ENCODE peak calls at places on chromosomes 7 and 10, in six cellular contexts. One of them, this sample, is unnamed.

GRCh38 chr7:27576360-27576944 is 86.2 kb downstream of the HIBADH start:
- DNase-seq in left lung: no peak
- DNase-seq in CD4-positive, alpha-beta T cell: no peak
- DNase-seq in fibroblast of lung: peak; percentile 27
- DNase-seq in GM13976: peak; percentile 28
- DNase-seq in brain microvascular endothelial cell: no peak
- DNase-seq in this sample: no peak

GRCh38 chr7:137925754-137926153 is 76.1 kb downstream of the CREB3L2 start:
- DNase-seq in GM13976: no peak
- DNase-seq in fibroblast of lung: no peak
- DNase-seq in CD4-positive, alpha-beta T cell: no peak
- DNase-seq in brain microvascular endothelial cell: no peak
- DNase-seq in left lung: no peak
- DNase-seq in this sample: no peak

GRCh38 chr7:11458736-11459483 is 373.1 kb downstream of the THSD7A start:
- DNase-seq in fibroblast of lung: peak; percentile 90
- DNase-seq in brain microvascular endothelial cell: peak; percentile 77
- DNase-seq in CD4-positive, alpha-beta T cell: no peak
- DNase-seq in left lung: no peak
- DNase-seq in GM13976: no peak
- DNase-seq in this sample: peak; percentile 49

GRCh38 chr10:62230344-62231138 is 38.1 kb downstream of the RTKN2 start:
- DNase-seq in GM13976: no peak
- DNase-seq in left lung: no peak
- DNase-seq in brain microvascular endothelial cell: peak; percentile 47
- DNase-seq in fibroblast of lung: peak; percentile 85
- DNase-seq in CD4-positive, alpha-beta T cell: no peak
- DNase-seq in this sample: no peak

GRCh38 chr7:36895112-36895511 is 170.8 kb upstream of the AOAH start:
- DNase-seq in brain microvascular endothelial cell: no peak
- DNase-seq in left lung: no peak
- DNase-seq in fibroblast of lung: peak; percentile 61
- DNase-seq in CD4-positive, alpha-beta T cell: no peak
- DNase-seq in GM13976: no peak
- DNase-seq in this sample: no peak

GRCh38 chr10:114933588-114933987 is 4.4 kb upstream of the TRUB1 start:
- DNase-seq in fibroblast of lung: peak; percentile 59
- DNase-seq in CD4-positive, alpha-beta T cell: no peak
- DNase-seq in left lung: no peak
- DNase-seq in GM13976: no peak
- DNase-seq in brain microvascular endothelial cell: peak; percentile 47
- DNase-seq in this sample: no peak

GRCh38 chr10:27240891-27241639 is 468 bp upstream of the ACBD5 start:
- DNase-seq in GM13976: no peak
- DNase-seq in brain microvascular endothelial cell: no peak
- DNase-seq in left lung: peak; percentile 41
- DNase-seq in CD4-positive, alpha-beta T cell: no peak
- DNase-seq in fibroblast of lung: no peak
- DNase-seq in this sample: no peak

GRCh38 chr7:45033261-45033930 is 33.4 kb downstream of the CCM2 start:
- DNase-seq in brain microvascular endothelial cell: peak; percentile 28
- DNase-seq in CD4-positive, alpha-beta T cell: no peak
- DNase-seq in left lung: no peak
- DNase-seq in GM13976: no peak
- DNase-seq in fibroblast of lung: peak; percentile 78
- DNase-seq in this sample: no peak

GRCh38 chr10:126533644-126534043 is 136.8 kb downstream of the C10orf90 start:
- DNase-seq in brain microvascular endothelial cell: no peak
- DNase-seq in GM13976: no peak
- DNase-seq in left lung: no peak
- DNase-seq in fibroblast of lung: no peak
- DNase-seq in CD4-positive, alpha-beta T cell: no peak
- DNase-seq in this sample: no peak

GRCh38 chr7:33720870-33721269 is 184.5 kb upstream of the BMPER start:
- DNase-seq in GM13976: no peak
- DNase-seq in fibroblast of lung: no peak
- DNase-seq in left lung: no peak
- DNase-seq in CD4-positive, alpha-beta T cell: no peak
- DNase-seq in brain microvascular endothelial cell: no peak
- DNase-seq in this sample: no peak

GRCh38 chr7:3200504-3200903 is 100.5 kb upstream of the SDK1 start:
- DNase-seq in fibroblast of lung: peak; percentile 49
- DNase-seq in left lung: no peak
- DNase-seq in brain microvascular endothelial cell: peak; percentile 69
- DNase-seq in GM13976: peak; percentile 70
- DNase-seq in CD4-positive, alpha-beta T cell: no peak
- DNase-seq in this sample: no peak

GRCh38 chr7:151506901-151507382 is 12.8 kb downstream of the RHEB start:
- DNase-seq in CD4-positive, alpha-beta T cell: no peak
- DNase-seq in left lung: no peak
- DNase-seq in GM13976: no peak
- DNase-seq in fibroblast of lung: no peak
- DNase-seq in brain microvascular endothelial cell: no peak
- DNase-seq in this sample: no peak
- TF ChIP-seq CTCF in CD4-positive, alpha-beta T cell: no peak
- TF ChIP-seq CTCF in left lung: no peak
- TF ChIP-seq CTCF in GM13976: no peak
- TF ChIP-seq CTCF in fibroblast of lung: peak; percentile 23
- TF ChIP-seq CTCF in brain microvascular endothelial cell: peak; percentile 23
- TF ChIP-seq CTCF in this sample: no peak

DNA sequence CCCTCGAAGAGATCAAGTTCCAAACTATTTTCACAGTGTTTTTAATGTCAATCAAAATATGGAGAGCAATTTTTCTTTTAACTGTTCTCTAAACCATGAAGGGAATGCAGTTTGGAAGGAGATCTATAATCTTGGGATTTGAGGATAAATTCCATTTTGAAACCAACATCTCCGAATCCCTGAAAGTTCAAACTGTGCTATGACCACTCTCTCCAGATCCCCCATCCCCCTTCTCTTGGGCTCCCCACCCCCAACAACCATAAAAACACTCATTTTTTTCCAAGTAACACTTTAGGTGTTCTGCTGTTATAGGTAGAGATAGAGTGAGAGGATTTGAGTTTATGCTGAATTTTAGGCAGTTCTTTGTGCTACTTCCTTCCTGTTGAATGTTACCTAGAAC is 1.7 kb downstream of the CALD1 start:
- DNase-seq in CD4-positive, alpha-beta T cell: no peak
- DNase-seq in fibroblast of lung: no peak
- DNase-seq in left lung: no peak
- DNase-seq in brain microvascular endothelial cell: no peak
- DNase-seq in GM13976: no peak
- DNase-seq in this sample: no peak
- TF ChIP-seq CTCF in CD4-positive, alpha-beta T cell: no peak
- TF ChIP-seq CTCF in fibroblast of lung: no peak
- TF ChIP-seq CTCF in left lung: no peak
- TF ChIP-seq CTCF in brain microvascular endothelial cell: no peak
- TF ChIP-seq CTCF in GM13976: no peak
- TF ChIP-seq CTCF in this sample: no peak

GRCh38 chr7:121026577-121027111 is 38.1 kb downstream of the CPED1 start:
- DNase-seq in GM13976: no peak
- DNase-seq in fibroblast of lung: no peak
- DNase-seq in left lung: no peak
- DNase-seq in CD4-positive, alpha-beta T cell: no peak
- DNase-seq in brain microvascular endothelial cell: no peak
- DNase-seq in this sample: no peak
- TF ChIP-seq CTCF in GM13976: no peak
- TF ChIP-seq CTCF in fibroblast of lung: no peak
- TF ChIP-seq CTCF in left lung: no peak
- TF ChIP-seq CTCF in CD4-positive, alpha-beta T cell: no peak
- TF ChIP-seq CTCF in brain microvascular endothelial cell: no peak
- TF ChIP-seq CTCF in this sample: no peak

DNA sequence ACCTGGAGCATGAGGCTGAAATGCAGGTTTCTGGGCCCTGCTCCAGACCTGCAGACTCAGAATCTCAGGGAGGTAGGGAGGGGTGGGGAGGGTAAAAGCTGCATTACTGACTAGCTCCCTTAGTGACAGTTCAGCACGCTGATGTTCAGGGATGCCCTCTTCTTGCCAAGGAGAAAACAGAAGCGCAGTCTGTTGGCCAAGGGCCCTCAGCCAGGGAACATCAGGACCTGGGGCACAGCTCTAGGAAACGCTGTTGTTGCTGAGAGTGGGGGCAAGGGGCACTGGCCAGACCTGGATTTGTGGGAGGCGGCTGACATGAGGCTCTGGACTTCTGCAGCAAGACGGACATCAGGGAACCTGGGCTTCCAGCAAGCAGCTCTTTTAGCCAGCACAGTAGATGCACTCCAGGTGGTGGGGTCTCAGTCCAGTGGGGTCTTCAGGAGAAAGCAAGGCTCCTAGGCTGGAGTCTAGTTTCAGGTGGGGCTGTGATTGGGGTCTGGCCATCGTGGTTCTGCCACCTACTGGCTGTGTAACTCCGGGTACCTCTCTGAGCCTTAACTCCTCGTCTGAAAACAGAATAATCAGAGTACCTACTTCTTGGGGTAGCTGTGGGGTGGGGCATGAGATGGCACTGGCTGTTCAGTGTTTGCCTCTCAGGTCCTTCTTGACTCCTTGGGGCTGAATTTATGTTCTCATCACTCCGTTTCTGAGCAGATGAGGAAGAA is 72.9 kb upstream of the PRLHR start:
- DNase-seq in brain microvascular endothelial cell: no peak
- DNase-seq in GM13976: no peak
- DNase-seq in CD4-positive, alpha-beta T cell: no peak
- DNase-seq in left lung: no peak
- DNase-seq in fibroblast of lung: no peak
- DNase-seq in this sample: no peak
- TF ChIP-seq CTCF in brain microvascular endothelial cell: peak; percentile 3
- TF ChIP-seq CTCF in GM13976: no peak
- TF ChIP-seq CTCF in CD4-positive, alpha-beta T cell: no peak
- TF ChIP-seq CTCF in left lung: no peak
- TF ChIP-seq CTCF in fibroblast of lung: no peak
- TF ChIP-seq CTCF in this sample: no peak

GRCh38 chr10:79145517-79146470 is 77.0 kb downstream of the ZMIZ1 start:
- DNase-seq in CD4-positive, alpha-beta T cell: no peak
- DNase-seq in GM13976: no peak
- DNase-seq in left lung: no peak
- DNase-seq in brain microvascular endothelial cell: no peak
- DNase-seq in fibroblast of lung: no peak
- DNase-seq in this sample: no peak

GRCh38 chr10:79147796-79148451 is 79.2 kb downstream of the ZMIZ1 start:
- DNase-seq in brain microvascular endothelial cell: no peak
- DNase-seq in fibroblast of lung: no peak
- DNase-seq in CD4-positive, alpha-beta T cell: no peak
- DNase-seq in GM13976: no peak
- DNase-seq in left lung: no peak
- DNase-seq in this sample: no peak

GRCh38 chr10:79145174-79145483 is 76.4 kb downstream of the ZMIZ1 start:
- DNase-seq in GM13976: no peak
- DNase-seq in CD4-positive, alpha-beta T cell: no peak
- DNase-seq in left lung: no peak
- DNase-seq in brain microvascular endothelial cell: no peak
- DNase-seq in fibroblast of lung: no peak
- DNase-seq in this sample: no peak

GRCh38 chr10:79147306-79147705 is 78.5 kb downstream of the ZMIZ1 start:
- DNase-seq in CD4-positive, alpha-beta T cell: no peak
- DNase-seq in left lung: no peak
- DNase-seq in brain microvascular endothelial cell: no peak
- DNase-seq in GM13976: no peak
- DNase-seq in fibroblast of lung: no peak
- DNase-seq in this sample: no peak

GRCh38 chr10:79146611-79147130 is 77.9 kb downstream of the ZMIZ1 start:
- DNase-seq in CD4-positive, alpha-beta T cell: no peak
- DNase-seq in GM13976: no peak
- DNase-seq in brain microvascular endothelial cell: no peak
- DNase-seq in left lung: peak; percentile 89
- DNase-seq in fibroblast of lung: no peak
- DNase-seq in this sample: no peak
- TF ChIP-seq CTCF in CD4-positive, alpha-beta T cell: no peak
- TF ChIP-seq CTCF in GM13976: no peak
- TF ChIP-seq CTCF in brain microvascular endothelial cell: peak; percentile 35
- TF ChIP-seq CTCF in left lung: no peak
- TF ChIP-seq CTCF in fibroblast of lung: peak; percentile 13
- TF ChIP-seq CTCF in this sample: no peak

GRCh38 chr10:46998192-46998591 is 87.0 kb downstream of the PTPN20 start:
- DNase-seq in left lung: no peak
- DNase-seq in brain microvascular endothelial cell: no peak
- DNase-seq in fibroblast of lung: no peak
- DNase-seq in GM13976: no peak
- DNase-seq in CD4-positive, alpha-beta T cell: no peak
- DNase-seq in this sample: no peak

GRCh38 chr10:46998595-46998994 is 87.4 kb downstream of the PTPN20 start:
- DNase-seq in CD4-positive, alpha-beta T cell: no peak
- DNase-seq in fibroblast of lung: no peak
- DNase-seq in left lung: no peak
- DNase-seq in brain microvascular endothelial cell: no peak
- DNase-seq in GM13976: no peak
- DNase-seq in this sample: no peak

GRCh38 chr10:46995234-46995633 is 84.0 kb downstream of the PTPN20 start:
- DNase-seq in CD4-positive, alpha-beta T cell: no peak
- DNase-seq in left lung: no peak
- DNase-seq in brain microvascular endothelial cell: no peak
- DNase-seq in GM13976: no peak
- DNase-seq in fibroblast of lung: peak; percentile 2
- DNase-seq in this sample: no peak

GRCh38 chr10:46992794-46993552 is 81.7 kb downstream of the PTPN20 start:
- DNase-seq in left lung: peak; percentile 40
- DNase-seq in brain microvascular endothelial cell: peak; percentile 35
- DNase-seq in CD4-positive, alpha-beta T cell: no peak
- DNase-seq in GM13976: no peak
- DNase-seq in fibroblast of lung: peak; percentile 34
- DNase-seq in this sample: peak; percentile 14
- TF ChIP-seq CTCF in left lung: no peak
- TF ChIP-seq CTCF in brain microvascular endothelial cell: peak; percentile 61
- TF ChIP-seq CTCF in CD4-positive, alpha-beta T cell: no peak
- TF ChIP-seq CTCF in GM13976: peak; percentile 10
- TF ChIP-seq CTCF in fibroblast of lung: peak; percentile 65
- TF ChIP-seq CTCF in this sample: peak; percentile 65

DNA sequence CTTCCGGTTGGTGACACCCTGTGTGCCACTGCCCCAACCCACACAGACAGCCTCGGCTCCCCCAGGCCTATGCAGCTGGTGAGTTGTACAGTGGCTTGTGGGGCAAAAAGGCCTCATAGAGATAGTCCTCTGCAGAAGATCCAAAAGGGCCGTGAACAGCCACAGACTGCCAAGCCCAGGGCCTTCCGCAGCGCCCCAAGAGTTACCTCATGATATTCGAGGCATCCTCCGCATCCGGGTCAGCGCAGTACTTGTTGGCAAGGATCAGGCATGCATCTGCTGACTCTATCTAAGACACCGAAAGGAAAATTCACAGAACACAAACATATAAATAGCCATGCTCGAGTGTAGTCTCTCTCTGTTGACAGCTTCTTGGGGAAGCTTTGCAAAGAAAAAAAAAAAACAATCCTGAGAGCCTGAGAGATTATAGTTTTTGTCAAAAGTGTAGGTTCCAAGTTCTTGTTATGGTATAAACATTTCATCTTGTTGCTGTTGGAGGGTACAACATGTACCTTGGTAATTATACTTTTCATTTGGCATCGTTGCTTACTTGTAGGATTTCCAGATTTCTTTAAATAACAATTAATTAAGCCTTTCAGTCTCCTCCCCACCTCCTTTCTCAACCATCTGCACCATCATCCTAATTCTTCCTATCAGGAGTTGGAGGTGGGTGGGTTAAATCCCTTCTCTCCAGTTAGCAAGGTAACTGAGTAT is 553.0 kb downstream of the KCNMA1 start:
- DNase-seq in fibroblast of lung: no peak
- DNase-seq in GM13976: no peak
- DNase-seq in left lung: no peak
- DNase-seq in CD4-positive, alpha-beta T cell: no peak
- DNase-seq in brain microvascular endothelial cell: no peak
- DNase-seq in this sample: no peak
- TF ChIP-seq CTCF in fibroblast of lung: no peak
- TF ChIP-seq CTCF in GM13976: no peak
- TF ChIP-seq CTCF in left lung: no peak
- TF ChIP-seq CTCF in CD4-positive, alpha-beta T cell: no peak
- TF ChIP-seq CTCF in brain microvascular endothelial cell: no peak
- TF ChIP-seq CTCF in this sample: no peak

GRCh38 chr7:142534726-142535122 is 214.5 kb upstream of the PRSS1 start:
- DNase-seq in brain microvascular endothelial cell: no peak
- DNase-seq in GM13976: no peak
- DNase-seq in CD4-positive, alpha-beta T cell: no peak
- DNase-seq in left lung: no peak
- DNase-seq in fibroblast of lung: no peak
- DNase-seq in this sample: no peak
- TF ChIP-seq CTCF in brain microvascular endothelial cell: no peak
- TF ChIP-seq CTCF in GM13976: no peak
- TF ChIP-seq CTCF in CD4-positive, alpha-beta T cell: no peak
- TF ChIP-seq CTCF in left lung: no peak
- TF ChIP-seq CTCF in fibroblast of lung: no peak
- TF ChIP-seq CTCF in this sample: no peak